ENCODE peak calls at places on chromosomes 11 and 22, in seven cellular contexts. One of them, this sample, is unnamed.

GRCh38 chr11:30535818-30536217 is 50.3 kb downstream of the MPPED2 start:
- DNase-seq in OCI-LY7: no peak
- DNase-seq in chondrocyte: no peak
- DNase-seq in HFF-Myc: no peak
- DNase-seq in tibial artery: no peak
- DNase-seq in A549: no peak
- DNase-seq in Peyer's patch: no peak
- DNase-seq in this sample: no peak

GRCh38 chr22:37739611-37740049 is 42.8 kb downstream of the TRIOBP start:
- DNase-seq in OCI-LY7: peak
- DNase-seq in chondrocyte: no peak
- DNase-seq in HFF-Myc: no peak
- DNase-seq in tibial artery: no peak
- DNase-seq in A549: no peak
- DNase-seq in Peyer's patch: no peak
- DNase-seq in this sample: no peak

GRCh38 chr11:77558380-77558779 is 31.4 kb upstream of the AQP11 start:
- DNase-seq in OCI-LY7: no peak
- DNase-seq in chondrocyte: no peak
- DNase-seq in HFF-Myc: no peak
- DNase-seq in tibial artery: no peak
- DNase-seq in A549: no peak
- DNase-seq in Peyer's patch: peak
- DNase-seq in this sample: peak

GRCh38 chr11:64334764-64335741 is 5.0 kb upstream of the CCDC88B start:
- DNase-seq in OCI-LY7: peak
- DNase-seq in chondrocyte: peak
- DNase-seq in HFF-Myc: peak
- DNase-seq in tibial artery: peak
- DNase-seq in A549: peak
- DNase-seq in Peyer's patch: peak
- DNase-seq in this sample: peak

GRCh38 chr22:24951942-24952836 is at the start of gene KIAA1671:
- DNase-seq in OCI-LY7: no peak
- DNase-seq in chondrocyte: peak
- DNase-seq in HFF-Myc: no peak
- DNase-seq in tibial artery: peak
- DNase-seq in A549: peak
- DNase-seq in Peyer's patch: peak
- DNase-seq in this sample: peak

GRCh38 chr11:117094776-117095175 is 3.5 kb downstream of the SIK3 start:
- DNase-seq in OCI-LY7: no peak
- DNase-seq in chondrocyte: no peak
- DNase-seq in HFF-Myc: no peak
- DNase-seq in tibial artery: no peak
- DNase-seq in A549: no peak
- DNase-seq in Peyer's patch: no peak
- DNase-seq in this sample: no peak

GRCh38 chr11:76588455-76589325 is 81.9 kb downstream of the LRRC32 start:
- DNase-seq in OCI-LY7: peak
- DNase-seq in chondrocyte: no peak
- DNase-seq in HFF-Myc: no peak
- DNase-seq in tibial artery: no peak
- DNase-seq in A549: no peak
- DNase-seq in Peyer's patch: no peak
- DNase-seq in this sample: peak

GRCh38 chr11:130761560-130762220 is 154.6 kb downstream of the SNX19 start:
- DNase-seq in OCI-LY7: no peak
- DNase-seq in chondrocyte: no peak
- DNase-seq in HFF-Myc: no peak
- DNase-seq in tibial artery: no peak
- DNase-seq in A549: no peak
- DNase-seq in Peyer's patch: no peak
- DNase-seq in this sample: no peak

GRCh38 chr11:3642071-3642951 is 519 bp upstream of the ART5 start:
- DNase-seq in OCI-LY7: no peak
- DNase-seq in chondrocyte: peak
- DNase-seq in HFF-Myc: peak
- DNase-seq in tibial artery: peak
- DNase-seq in A549: peak
- DNase-seq in Peyer's patch: peak
- DNase-seq in this sample: peak

GRCh38 chr11:45890886-45891550 is 5.6 kb downstream of the MAPK8IP1 start:
- DNase-seq in OCI-LY7: no peak
- DNase-seq in chondrocyte: no peak
- DNase-seq in HFF-Myc: no peak
- DNase-seq in tibial artery: no peak
- DNase-seq in A549: no peak
- DNase-seq in Peyer's patch: no peak
- DNase-seq in this sample: no peak

GRCh38 chr11:86537541-86538222 is 134.7 kb downstream of the ME3 start:
- DNase-seq in OCI-LY7: no peak
- DNase-seq in chondrocyte: no peak
- DNase-seq in HFF-Myc: no peak
- DNase-seq in tibial artery: no peak
- DNase-seq in A549: peak
- DNase-seq in Peyer's patch: no peak
- DNase-seq in this sample: no peak

GRCh38 chr11:114738954-114739353 is 60.6 kb downstream of the NXPE2 start:
- DNase-seq in OCI-LY7: peak
- DNase-seq in chondrocyte: no peak
- DNase-seq in HFF-Myc: peak
- DNase-seq in tibial artery: no peak
- DNase-seq in A549: peak
- DNase-seq in Peyer's patch: no peak
- DNase-seq in this sample: no peak

GRCh38 chr22:24834845-24835570 is 29.0 kb downstream of the SGSM1 start:
- DNase-seq in OCI-LY7: peak
- DNase-seq in chondrocyte: no peak
- DNase-seq in HFF-Myc: no peak
- DNase-seq in tibial artery: no peak
- DNase-seq in A549: peak
- DNase-seq in Peyer's patch: no peak
- DNase-seq in this sample: no peak

DNA sequence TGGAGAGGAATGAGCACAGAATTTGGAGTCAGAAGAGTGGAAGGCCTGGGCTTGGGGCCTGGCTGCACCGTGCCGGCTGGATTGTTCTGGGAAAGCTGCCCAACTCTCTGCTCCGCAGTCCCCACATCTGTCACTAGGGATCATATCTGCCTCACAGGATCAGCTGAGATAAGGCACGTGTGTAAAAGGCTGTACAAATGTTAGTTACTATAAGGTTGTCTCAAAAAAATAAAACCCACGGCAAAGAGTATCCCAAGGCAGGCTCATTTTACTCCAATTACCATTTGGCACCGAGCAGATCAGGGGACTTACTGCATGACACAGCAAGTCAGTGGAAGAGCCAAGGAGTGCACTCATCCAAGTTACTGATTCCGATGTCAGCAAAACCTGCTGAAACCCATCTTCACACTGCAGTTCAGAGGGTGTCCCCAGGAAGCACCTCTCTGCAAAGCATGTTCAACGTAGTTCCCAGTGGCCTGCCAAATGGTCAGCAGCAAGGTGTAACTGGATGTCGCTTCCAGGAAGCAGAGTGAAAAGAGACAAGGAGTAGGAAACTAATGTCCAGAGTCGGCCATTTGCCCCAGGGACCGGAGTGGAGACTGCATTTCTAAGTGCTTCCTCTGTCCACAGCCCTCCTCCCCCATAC is 18.1 kb upstream of the MRTFA start:
- DNase-seq in OCI-LY7: no peak
- DNase-seq in chondrocyte: no peak
- DNase-seq in HFF-Myc: peak
- DNase-seq in tibial artery: peak
- DNase-seq in A549: peak
- DNase-seq in Peyer's patch: no peak
- DNase-seq in this sample: no peak
- TF ChIP-seq CTCF in OCI-LY7: peak
- TF ChIP-seq CTCF in chondrocyte: peak
- TF ChIP-seq CTCF in HFF-Myc: peak
- TF ChIP-seq CTCF in tibial artery: peak
- TF ChIP-seq CTCF in A549: no peak
- TF ChIP-seq CTCF in Peyer's patch: peak
- TF ChIP-seq CTCF in this sample: no peak

DNA sequence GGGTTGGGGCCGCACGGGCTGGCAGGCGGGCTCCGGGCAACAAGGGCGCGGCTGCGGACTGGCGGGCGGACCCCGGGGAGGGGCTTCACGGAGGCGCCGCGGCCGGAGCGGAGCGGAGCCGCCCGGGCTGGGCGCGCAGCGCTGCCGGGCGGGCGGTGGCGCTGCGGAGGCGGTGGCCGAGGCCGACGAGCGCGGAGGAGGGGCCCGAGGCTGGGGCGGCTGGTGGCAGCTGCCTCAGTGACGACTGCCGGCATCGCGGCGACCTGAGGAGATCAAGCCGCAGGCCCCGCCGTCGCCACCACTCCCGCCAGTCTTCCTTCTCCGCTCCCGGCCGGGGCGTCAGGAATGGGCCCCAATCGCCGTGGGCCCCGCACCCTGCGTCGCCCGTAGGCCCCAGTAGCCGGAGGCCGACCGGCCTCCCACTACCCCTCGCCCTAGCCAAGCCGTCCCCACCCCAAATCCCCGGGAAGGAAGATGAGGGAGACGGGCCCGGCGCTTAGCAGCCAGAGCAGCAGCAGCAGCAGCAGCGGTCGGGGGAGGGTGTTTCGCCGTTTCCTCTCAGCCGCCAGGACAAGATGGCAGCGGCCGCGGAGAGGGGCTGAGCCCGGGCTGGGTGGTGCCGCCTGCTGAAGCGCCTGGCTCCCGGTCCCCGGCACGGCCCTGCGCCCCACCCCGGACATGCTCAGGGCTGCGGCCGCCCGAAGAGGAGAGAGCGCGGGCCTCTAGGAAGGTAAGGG is at the start of gene HIPK3:
- DNase-seq in OCI-LY7: peak
- DNase-seq in chondrocyte: peak
- DNase-seq in HFF-Myc: no peak
- DNase-seq in tibial artery: peak
- DNase-seq in A549: peak
- DNase-seq in Peyer's patch: peak
- DNase-seq in this sample: peak
- TF ChIP-seq CTCF in OCI-LY7: peak
- TF ChIP-seq CTCF in chondrocyte: peak
- TF ChIP-seq CTCF in HFF-Myc: no peak
- TF ChIP-seq CTCF in tibial artery: peak
- TF ChIP-seq CTCF in A549: peak
- TF ChIP-seq CTCF in Peyer's patch: peak
- TF ChIP-seq CTCF in this sample: no peak

GRCh38 chr22:21947040-21948014 is 5.3 kb downstream of the PPM1F start:
- DNase-seq in OCI-LY7: no peak
- DNase-seq in chondrocyte: no peak
- DNase-seq in HFF-Myc: no peak
- DNase-seq in tibial artery: no peak
- DNase-seq in A549: peak
- DNase-seq in Peyer's patch: no peak
- DNase-seq in this sample: no peak
- TF ChIP-seq CTCF in OCI-LY7: peak
- TF ChIP-seq CTCF in chondrocyte: peak
- TF ChIP-seq CTCF in HFF-Myc: peak
- TF ChIP-seq CTCF in tibial artery: peak
- TF ChIP-seq CTCF in A549: peak
- TF ChIP-seq CTCF in Peyer's patch: peak
- TF ChIP-seq CTCF in this sample: peak

GRCh38 chr11:8067929-8068575 is 13.0 kb upstream of the TUB start:
- DNase-seq in OCI-LY7: no peak
- DNase-seq in chondrocyte: peak
- DNase-seq in HFF-Myc: no peak
- DNase-seq in tibial artery: no peak
- DNase-seq in A549: no peak
- DNase-seq in Peyer's patch: no peak
- DNase-seq in this sample: no peak

GRCh38 chr11:8069771-8070170 is 11.2 kb upstream of the TUB start:
- DNase-seq in OCI-LY7: no peak
- DNase-seq in chondrocyte: peak
- DNase-seq in HFF-Myc: no peak
- DNase-seq in tibial artery: no peak
- DNase-seq in A549: no peak
- DNase-seq in Peyer's patch: no peak
- DNase-seq in this sample: no peak

GRCh38 chr11:8071616-8072581 is 9.1 kb upstream of the TUB start:
- DNase-seq in OCI-LY7: no peak
- DNase-seq in chondrocyte: peak
- DNase-seq in HFF-Myc: no peak
- DNase-seq in tibial artery: peak
- DNase-seq in A549: no peak
- DNase-seq in Peyer's patch: no peak
- DNase-seq in this sample: no peak

GRCh38 chr11:8068605-8069221 is 12.3 kb upstream of the TUB start:
- DNase-seq in OCI-LY7: no peak
- DNase-seq in chondrocyte: peak
- DNase-seq in HFF-Myc: no peak
- DNase-seq in tibial artery: peak
- DNase-seq in A549: peak
- DNase-seq in Peyer's patch: no peak
- DNase-seq in this sample: no peak

GRCh38 chr11:8070417-8071101 is 10.5 kb upstream of the TUB start:
- DNase-seq in OCI-LY7: peak
- DNase-seq in chondrocyte: no peak
- DNase-seq in HFF-Myc: no peak
- DNase-seq in tibial artery: no peak
- DNase-seq in A549: peak
- DNase-seq in Peyer's patch: no peak
- DNase-seq in this sample: no peak
- TF ChIP-seq CTCF in OCI-LY7: peak
- TF ChIP-seq CTCF in chondrocyte: peak
- TF ChIP-seq CTCF in HFF-Myc: peak
- TF ChIP-seq CTCF in tibial artery: no peak
- TF ChIP-seq CTCF in A549: peak
- TF ChIP-seq CTCF in Peyer's patch: peak
- TF ChIP-seq CTCF in this sample: no peak

GRCh38 chr11:94504689-94505293 is 7.5 kb upstream of the C11orf97 start:
- DNase-seq in OCI-LY7: peak
- DNase-seq in chondrocyte: no peak
- DNase-seq in HFF-Myc: no peak
- DNase-seq in tibial artery: no peak
- DNase-seq in A549: peak
- DNase-seq in Peyer's patch: no peak
- DNase-seq in this sample: no peak

GRCh38 chr11:94500181-94500580 is 6.4 kb downstream of the ANKRD49 start:
- DNase-seq in OCI-LY7: no peak
- DNase-seq in chondrocyte: no peak
- DNase-seq in HFF-Myc: no peak
- DNase-seq in tibial artery: no peak
- DNase-seq in A549: no peak
- DNase-seq in Peyer's patch: no peak
- DNase-seq in this sample: no peak

GRCh38 chr11:94507485-94507884 is 4.8 kb upstream of the C11orf97 start:
- DNase-seq in OCI-LY7: no peak
- DNase-seq in chondrocyte: no peak
- DNase-seq in HFF-Myc: no peak
- DNase-seq in tibial artery: no peak
- DNase-seq in A549: no peak
- DNase-seq in Peyer's patch: no peak
- DNase-seq in this sample: no peak

GRCh38 chr11:94501522-94501921 is 7.7 kb downstream of the ANKRD49 start:
- DNase-seq in OCI-LY7: no peak
- DNase-seq in chondrocyte: no peak
- DNase-seq in HFF-Myc: no peak
- DNase-seq in tibial artery: no peak
- DNase-seq in A549: no peak
- DNase-seq in Peyer's patch: no peak
- DNase-seq in this sample: no peak
- TF ChIP-seq CTCF in OCI-LY7: peak
- TF ChIP-seq CTCF in chondrocyte: peak
- TF ChIP-seq CTCF in HFF-Myc: no peak
- TF ChIP-seq CTCF in tibial artery: no peak
- TF ChIP-seq CTCF in A549: no peak
- TF ChIP-seq CTCF in Peyer's patch: no peak
- TF ChIP-seq CTCF in this sample: no peak

GRCh38 chr11:102611291-102611690 is 13.8 kb downstream of the MMP20 start:
- DNase-seq in OCI-LY7: no peak
- DNase-seq in chondrocyte: no peak
- DNase-seq in HFF-Myc: no peak
- DNase-seq in tibial artery: no peak
- DNase-seq in A549: no peak
- DNase-seq in Peyer's patch: no peak
- DNase-seq in this sample: no peak
- TF ChIP-seq CTCF in OCI-LY7: no peak
- TF ChIP-seq CTCF in chondrocyte: no peak
- TF ChIP-seq CTCF in HFF-Myc: no peak
- TF ChIP-seq CTCF in tibial artery: no peak
- TF ChIP-seq CTCF in A549: no peak
- TF ChIP-seq CTCF in Peyer's patch: no peak
- TF ChIP-seq CTCF in this sample: no peak